ENCODE peak calls at places on chromosomes 16 and 17, in eight cellular contexts. V, Y, O, S, B, X, T and L are unnamed samples.

GRCh38 chr16:86217001-86217890 is 293.1 kb upstream of the FOXF1 start:
- DNase-seq in V (no peak), Y (no peak), O (no peak), S (no peak), B (no peak), X (no peak), T (no peak), L (no peak)

GRCh38 chr17:15266325-15266950 is 1.3 kb upstream of the PMP22 start:
- DNase-seq in V (no peak), Y (no peak), O (no peak), S (no peak), B (no peak), X (no peak), T (no peak), L (no peak)

GRCh38 chr16:18816286-18816685 is 14.9 kb upstream of the ARL6IP1 start:
- DNase-seq in V (no peak), Y (no peak), O (no peak), S (no peak), B (no peak), X (no peak), T (no peak), L (no peak)

GRCh38 chr16:67521095-67521804 is 7.4 kb upstream of the RIPOR1 start:
- DNase-seq in V (peak), Y (peak), O (peak), S (peak), B (peak), X (peak), T (peak), L (peak)

GRCh38 chr16:87740909-87741424 is 24.8 kb downstream of the KLHDC4 start:
- DNase-seq in V (no peak), Y (peak), O (no peak), S (no peak), B (peak), X (peak), T (no peak), L (no peak)

GRCh38 chr16:19265531-19265930 is 20.0 kb upstream of the CLEC19A start:
- DNase-seq in V (no peak), Y (no peak), O (no peak), S (no peak), B (no peak), X (no peak), T (no peak), L (no peak)

GRCh38 chr16:1773703-1774455 is 945 bp upstream of the MRPS34 start:
- DNase-seq in V (no peak), Y (peak), O (no peak), S (no peak), B (no peak), X (peak), T (peak), L (no peak)

GRCh38 chr16:27400751-27401620 is 988 bp upstream of the IL21R start:
- DNase-seq in V (no peak), Y (peak), O (no peak), S (no peak), B (no peak), X (peak), T (no peak), L (no peak)

GRCh38 chr17:80861892-80862291 is 129.7 kb upstream of the CHMP6 start:
- DNase-seq in V (peak), Y (peak), O (no peak), S (no peak), B (no peak), X (peak), T (no peak), L (no peak)

GRCh38 chr17:76357597-76358158 is 4.0 kb upstream of the PRPSAP1 start:
- DNase-seq in V (no peak), Y (no peak), O (no peak), S (no peak), B (no peak), X (no peak), T (no peak), L (no peak)

GRCh38 chr17:27567563-27567859 is 63.5 kb upstream of the LGALS9 start:
- DNase-seq in V (no peak), Y (no peak), O (no peak), S (no peak), B (no peak), X (no peak), T (no peak), L (no peak)

GRCh38 chr17:19306160-19307111 is 56.1 kb downstream of the B9D1 start:
- DNase-seq in V (no peak), Y (no peak), O (no peak), S (no peak), B (no peak), X (no peak), T (peak), L (no peak)

GRCh38 chr16:30657866-30658730 is at the start of gene FBRS:
- DNase-seq in V (peak), Y (peak), O (peak), S (peak), B (peak), X (peak), T (peak), L (peak)

DNA sequence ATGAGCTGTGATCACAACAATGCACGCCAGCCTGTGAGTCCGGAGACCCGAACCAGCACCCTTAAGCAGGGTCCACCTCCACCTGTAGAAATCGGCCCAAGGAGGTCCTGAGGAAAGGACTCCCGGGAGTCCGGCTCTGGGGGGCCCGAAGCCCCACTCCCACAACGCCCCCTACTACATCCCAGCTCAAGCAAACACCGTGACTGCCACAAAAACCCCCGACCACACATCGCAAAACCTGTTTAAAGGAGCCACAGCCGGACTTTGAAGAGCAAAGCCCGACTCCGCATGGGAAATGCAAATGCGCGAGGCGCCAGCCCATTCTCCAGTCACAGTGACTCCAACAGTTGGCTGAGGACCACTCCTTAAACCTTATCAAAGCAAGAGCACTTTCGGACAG is 682.4 kb downstream of the KCNJ18 start:
- DNase-seq in V (no peak), Y (no peak), O (no peak), S (no peak), B (no peak), X (no peak), T (no peak), L (no peak)
- TF ChIP-seq CTCF in V (no peak), Y (no peak), O (no peak), S (no peak), B (no peak), X (no peak), T (no peak), L (no peak)

DNA sequence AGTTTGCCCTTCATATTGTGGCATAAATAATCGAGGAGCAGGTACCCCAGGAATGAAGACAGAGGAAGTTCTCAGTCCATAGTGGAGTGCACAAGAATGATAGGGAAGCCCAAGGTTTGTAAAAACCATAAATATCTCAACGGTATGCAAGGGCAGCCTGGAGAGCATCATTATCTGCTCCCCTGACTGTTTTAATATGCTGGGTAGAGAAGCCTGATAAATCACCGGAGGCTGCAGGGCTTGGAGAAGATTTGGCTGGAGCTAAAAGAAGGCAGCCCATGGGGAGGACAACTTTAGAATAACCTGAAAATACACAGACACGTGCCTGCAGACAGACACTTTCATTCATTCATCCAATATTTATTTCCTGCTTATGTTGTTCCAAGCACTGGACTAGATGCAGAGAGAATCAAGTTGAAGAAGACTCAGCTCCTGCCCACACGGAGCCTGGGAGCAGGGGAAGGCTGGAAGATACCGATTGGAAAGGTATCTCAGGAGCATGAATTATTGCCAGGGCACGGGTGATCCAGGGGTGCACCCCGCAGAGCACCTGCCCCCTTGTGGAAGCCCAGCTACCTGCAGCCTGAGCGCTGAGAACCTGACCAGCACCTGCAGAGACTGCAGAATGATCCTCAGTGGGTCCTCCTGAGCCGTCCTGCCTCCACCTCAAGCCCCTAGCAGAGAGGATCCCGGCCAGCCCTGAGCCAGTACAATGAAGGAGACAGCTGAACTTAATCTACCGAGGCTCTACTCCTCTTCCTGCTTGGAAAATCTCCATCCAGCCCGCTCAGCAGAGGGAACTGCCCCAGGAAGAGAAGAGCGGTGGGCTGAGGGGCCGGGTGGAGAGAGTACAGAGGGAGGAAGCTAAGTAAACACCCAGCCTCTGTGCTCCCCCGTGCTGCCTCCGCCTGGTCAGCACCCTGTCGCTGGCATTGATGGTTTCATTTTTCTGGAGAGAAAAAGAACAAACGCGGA is 204.9 kb upstream of the RPL38 start:
- DNase-seq in V (peak), Y (no peak), O (peak), S (no peak), B (no peak), X (no peak), T (peak), L (no peak)
- TF ChIP-seq CTCF in V (peak), Y (peak), O (peak), S (peak), B (no peak), X (peak), T (peak), L (no peak)

GRCh38 chr17:17722081-17722905 is 41.0 kb downstream of the RAI1 start:
- DNase-seq in V (peak), Y (no peak), O (no peak), S (no peak), B (no peak), X (no peak), T (no peak), L (no peak)
- TF ChIP-seq CTCF in V (no peak), Y (no peak), O (no peak), S (no peak), B (no peak), X (no peak), T (no peak), L (no peak)

DNA sequence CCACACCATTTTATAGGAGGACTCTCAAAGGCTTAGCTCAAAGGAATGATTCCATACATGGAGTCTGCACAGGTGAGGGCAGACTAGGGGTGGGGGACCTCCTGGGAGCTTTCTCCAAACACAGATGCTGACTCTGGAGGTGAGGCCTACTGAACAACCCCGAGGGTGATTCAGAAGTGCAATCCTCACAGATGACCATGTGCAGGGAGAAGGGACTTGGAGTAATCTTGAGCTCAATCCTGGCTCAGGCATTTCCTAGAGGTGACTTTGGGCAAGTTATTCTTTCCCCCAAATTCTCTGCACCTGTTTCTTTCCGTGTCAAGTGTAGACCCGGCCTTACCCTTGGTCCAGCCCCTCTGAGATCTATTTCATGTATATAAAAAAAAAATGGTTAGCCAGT is 401.5 kb downstream of the SLC39A11 start:
- DNase-seq in V (no peak), Y (no peak), O (no peak), S (no peak), B (no peak), X (no peak), T (no peak), L (no peak)
- TF ChIP-seq CTCF in V (no peak), Y (no peak), O (no peak), S (no peak), B (no peak), X (no peak), T (no peak), L (no peak)

GRCh38 chr16:81478876-81479496 is 34.4 kb downstream of the CMIP start:
- DNase-seq in V (no peak), Y (no peak), O (peak), S (no peak), B (no peak), X (no peak), T (peak), L (no peak)

GRCh38 chr16:81483064-81483969 is 38.7 kb downstream of the CMIP start:
- DNase-seq in V (no peak), Y (peak), O (no peak), S (no peak), B (no peak), X (peak), T (no peak), L (no peak)

GRCh38 chr16:81478294-81478693 is 33.7 kb downstream of the CMIP start:
- DNase-seq in V (no peak), Y (no peak), O (no peak), S (no peak), B (no peak), X (no peak), T (no peak), L (no peak)

GRCh38 chr16:81482329-81483063 is 37.9 kb downstream of the CMIP start:
- DNase-seq in V (no peak), Y (no peak), O (no peak), S (no peak), B (no peak), X (no peak), T (no peak), L (no peak)

DNA sequence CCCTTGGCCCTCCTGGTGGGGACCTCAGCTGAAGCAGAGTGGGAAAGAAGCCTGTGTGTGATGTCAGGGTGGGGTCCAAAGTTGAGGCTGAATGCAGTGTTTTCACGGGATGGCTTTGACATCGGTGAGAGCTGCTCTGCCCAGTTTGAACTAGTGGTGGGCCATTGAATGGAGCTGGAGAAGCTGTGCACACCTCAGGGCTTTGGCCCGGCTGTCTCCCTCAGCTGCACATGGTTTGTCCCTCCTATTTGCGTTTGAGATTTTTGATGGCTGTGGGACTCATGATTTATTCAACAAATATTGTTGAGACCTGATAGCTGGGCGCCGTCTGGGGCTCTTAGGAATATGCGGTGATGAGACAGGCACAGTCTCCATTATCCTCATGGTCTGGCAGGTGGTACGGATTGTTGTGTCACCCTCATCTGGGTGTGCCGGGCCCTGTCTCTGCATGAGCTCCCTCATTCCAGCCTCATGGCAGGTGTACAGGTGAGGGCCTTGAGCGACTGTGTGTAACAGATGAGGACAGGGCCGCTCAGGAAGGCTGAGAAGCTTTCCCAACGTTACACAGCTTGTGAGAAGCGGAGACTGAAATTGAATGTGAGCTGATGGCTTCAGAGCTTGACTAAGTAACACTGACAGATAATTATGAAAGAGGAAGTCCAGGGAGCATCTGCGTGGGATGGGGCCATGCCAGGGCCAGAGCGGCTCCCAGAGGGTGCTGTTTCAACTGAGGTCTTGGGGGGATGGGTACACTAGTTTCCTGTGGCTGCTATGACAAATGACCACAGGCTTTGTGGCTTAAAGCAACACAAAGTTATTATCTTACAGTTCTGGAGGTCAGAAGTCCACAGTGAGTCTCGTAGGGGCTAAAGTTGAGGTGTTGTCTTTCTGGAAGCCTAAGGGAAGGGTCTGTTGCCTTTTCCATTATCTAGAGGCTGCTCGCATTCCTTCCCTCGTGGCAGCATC is 36.5 kb downstream of the CMIP start:
- DNase-seq in V (no peak), Y (peak), O (peak), S (no peak), B (no peak), X (no peak), T (peak), L (no peak)
- TF ChIP-seq CTCF in V (no peak), Y (no peak), O (no peak), S (no peak), B (no peak), X (no peak), T (no peak), L (no peak)

DNA sequence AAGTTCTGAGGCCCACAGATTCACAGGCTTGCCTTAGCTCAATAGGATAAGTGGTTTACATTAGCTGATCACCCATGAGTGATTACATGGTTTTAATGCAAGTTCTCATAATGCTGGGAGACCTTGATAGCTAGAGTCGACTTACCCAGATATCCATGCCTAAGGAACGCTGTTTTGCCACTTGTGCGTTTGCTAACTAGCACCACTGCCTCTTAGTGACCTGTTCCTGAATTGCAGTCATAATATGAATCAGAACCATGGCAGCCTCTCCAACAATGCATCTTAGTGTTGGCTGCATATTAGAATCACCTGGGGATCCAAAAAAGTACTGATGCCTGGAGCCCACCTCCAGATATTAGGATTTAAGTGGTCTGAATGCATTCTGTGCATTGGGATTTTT is 251.1 kb upstream of the CDH5 start:
- DNase-seq in V (no peak), Y (no peak), O (no peak), S (no peak), B (no peak), X (no peak), T (no peak), L (no peak)
- TF ChIP-seq CTCF in V (no peak), Y (peak), O (no peak), S (no peak), B (no peak), X (no peak), T (no peak), L (no peak)

GRCh38 chr17:58661499-58661898 is 30.3 kb downstream of the TEX14 start:
- DNase-seq in V (no peak), Y (no peak), O (no peak), S (no peak), B (no peak), X (no peak), T (no peak), L (no peak)
- TF ChIP-seq CTCF in V (no peak), Y (no peak), O (no peak), S (no peak), B (no peak), X (no peak), T (no peak), L (no peak)